ENCODE peak calls at places on chromosomes 4 and X, in eight cellular contexts. U is psoas muscle, L is GM13977, W is HFF-Myc, H is tibial artery, M is H9, Z is testis, T is kidney. X is an unnamed sample.

GRCh38 chr4:88697588-88698329 is at the start of gene NAP1L5:
- DNase-seq in Z (peak), U (peak), T (peak), L (peak), M (peak), W (no peak), H (peak), X (peak)

GRCh38 chr4:15395342-15395741 is 32.5 kb upstream of the C1QTNF7 start:
- DNase-seq in L (no peak), T (no peak), Z (no peak), U (no peak), H (no peak), W (no peak), M (no peak), X (no peak)

GRCh38 chrX:135345328-135345645 is 36.0 kb downstream of the ETDC start:
- DNase-seq in L (no peak), U (peak), T (no peak), W (no peak), H (peak), Z (peak), M (no peak), X (no peak)

GRCh38 chrX:45517090-45517973 is 316.7 kb upstream of the DIPK2B start:
- DNase-seq in U (no peak), T (no peak), W (no peak), Z (no peak), H (no peak), L (no peak), M (no peak), X (no peak)

GRCh38 chr4:142596121-142596520 is 250.0 kb downstream of the INPP4B start:
- DNase-seq in W (no peak), L (no peak), T (no peak), U (no peak), H (no peak), Z (no peak), M (no peak), X (no peak)

GRCh38 chrX:68820476-68821110 is 8.2 kb upstream of the EFNB1 start:
- DNase-seq in M (no peak), W (no peak), T (no peak), H (no peak), Z (no peak), U (no peak), L (no peak), X (no peak)

GRCh38 chrX:102930990-102931756 is 5.9 kb upstream of the RAB40AL start:
- DNase-seq in W (no peak), U (no peak), Z (no peak), H (no peak), T (no peak), M (no peak), L (no peak), X (no peak)

GRCh38 chr4:39732728-39733127 is 34.8 kb downstream of the UBE2K start:
- DNase-seq in W (peak), U (no peak), T (no peak), H (no peak), L (no peak), M (no peak), Z (no peak), X (no peak)

GRCh38 chr4:71691416-71692073 is 92.3 kb downstream of the GC start:
- DNase-seq in Z (no peak), L (no peak), M (no peak), T (no peak), H (no peak), U (no peak), W (no peak), X (no peak)

GRCh38 chr4:151703401-151703800 is 57.4 kb downstream of the GATB start:
- DNase-seq in U (no peak), L (no peak), T (no peak), H (no peak), Z (no peak), W (no peak), M (no peak), X (no peak)

GRCh38 chr4:147924604-147925412 is 192.9 kb downstream of the ARHGAP10 start:
- DNase-seq in Z (peak), U (no peak), T (no peak), H (no peak), M (peak), W (no peak), L (no peak), X (no peak)

GRCh38 chr4:90745176-90745575 is 618.0 kb downstream of the CCSER1 start:
- DNase-seq in M (no peak), H (no peak), W (no peak), T (no peak), U (no peak), Z (no peak), L (no peak), X (no peak)

GRCh38 chrX:112008724-112009123 is 73.9 kb downstream of the TRPC5 start:
- DNase-seq in H (no peak), L (no peak), W (no peak), Z (no peak), U (no peak), M (no peak), T (no peak), X (no peak)

GRCh38 chr4:105709081-105709450 is 482 bp downstream of the GSTCD start:
- DNase-seq in W (no peak), T (no peak), M (no peak), H (no peak), L (peak), U (no peak), Z (peak), X (peak)

GRCh38 chrX:22025751-22026150 is 6.4 kb upstream of the PHEX start:
- DNase-seq in W (no peak), M (no peak), Z (no peak), L (no peak), T (no peak), H (no peak), U (no peak), X (no peak)

GRCh38 chr4:75633846-75634245 is 3.5 kb upstream of the CDKL2 start:
- DNase-seq in H (no peak), W (no peak), L (no peak), Z (no peak), T (no peak), M (no peak), U (no peak), X (no peak)

DNA sequence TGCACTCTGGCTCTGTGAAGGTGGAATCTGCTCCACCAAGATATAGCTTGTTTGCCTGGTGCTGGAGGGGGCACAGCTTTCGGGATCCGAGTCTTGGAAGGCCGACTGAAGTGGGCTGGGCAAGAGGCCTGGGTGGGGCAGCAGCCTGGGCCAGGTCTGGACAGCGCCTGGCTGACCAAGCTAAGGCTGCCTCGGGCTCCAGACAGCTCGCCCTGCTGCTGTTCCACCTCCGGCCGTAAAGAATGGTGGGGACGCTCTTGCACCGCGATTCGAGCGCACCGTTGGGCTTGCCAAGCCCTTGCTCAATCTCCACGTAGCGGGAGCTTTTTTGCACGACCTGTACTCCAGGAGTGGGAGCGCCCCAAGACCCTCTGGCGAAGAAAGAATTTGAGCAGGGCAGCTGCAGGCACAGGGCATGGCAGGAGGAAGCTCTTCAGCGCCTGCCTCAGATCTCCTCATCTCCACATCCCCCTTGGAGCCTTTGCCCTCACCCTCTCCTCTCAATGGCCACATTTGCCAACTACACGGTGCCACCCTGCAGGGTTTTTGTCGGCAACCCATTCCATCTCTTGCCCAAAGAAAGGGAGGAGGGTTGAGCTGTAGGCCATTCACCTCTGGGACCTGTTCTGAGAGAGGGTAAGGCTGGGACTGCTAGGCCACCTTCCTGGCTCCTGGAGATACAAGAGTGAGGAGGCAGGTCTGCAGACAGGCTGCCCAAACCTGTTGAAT is 18.9 kb downstream of the CNGA2 start:
- DNase-seq in Z (peak), T (no peak), H (peak), M (peak), U (peak), L (peak), W (no peak), X (peak)
- TF ChIP-seq CTCF in Z (peak), T (peak), H (peak), M (peak), U (peak), L (peak), W (peak), X (peak)

DNA sequence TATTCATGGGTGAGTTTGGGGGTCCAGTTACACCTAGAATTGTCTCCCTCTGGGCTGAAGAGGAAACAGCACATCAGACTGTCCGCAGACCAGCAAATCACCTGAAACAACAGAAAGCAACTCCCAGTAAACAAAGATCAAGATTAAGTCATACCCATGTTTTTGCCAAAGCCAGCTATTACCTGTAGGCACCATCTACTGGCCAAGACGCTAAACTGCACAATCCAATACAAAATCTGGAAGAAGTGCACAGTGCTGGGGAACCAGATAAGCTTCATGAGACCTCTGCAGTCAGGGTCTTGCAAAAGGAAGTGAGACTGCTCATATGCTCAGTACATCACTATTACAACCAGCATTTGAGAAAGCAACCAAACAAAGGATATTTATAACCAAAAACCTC is 157.5 kb upstream of the ITM2A start:
- DNase-seq in L (peak), W (no peak), T (no peak), Z (no peak), M (no peak), U (no peak), H (no peak), X (no peak)
- TF ChIP-seq CTCF in L (peak), W (no peak), T (peak), Z (no peak), M (peak), U (no peak), H (no peak), X (peak)

GRCh38 chr4:22410645-22411247 is 105.1 kb downstream of the ADGRA3 start:
- DNase-seq in W (no peak), T (no peak), U (no peak), H (no peak), M (no peak), Z (no peak), L (peak), X (no peak)
- TF ChIP-seq CTCF in W (peak), T (peak), U (peak), H (peak), M (peak), Z (peak), L (peak), X (peak)

DNA sequence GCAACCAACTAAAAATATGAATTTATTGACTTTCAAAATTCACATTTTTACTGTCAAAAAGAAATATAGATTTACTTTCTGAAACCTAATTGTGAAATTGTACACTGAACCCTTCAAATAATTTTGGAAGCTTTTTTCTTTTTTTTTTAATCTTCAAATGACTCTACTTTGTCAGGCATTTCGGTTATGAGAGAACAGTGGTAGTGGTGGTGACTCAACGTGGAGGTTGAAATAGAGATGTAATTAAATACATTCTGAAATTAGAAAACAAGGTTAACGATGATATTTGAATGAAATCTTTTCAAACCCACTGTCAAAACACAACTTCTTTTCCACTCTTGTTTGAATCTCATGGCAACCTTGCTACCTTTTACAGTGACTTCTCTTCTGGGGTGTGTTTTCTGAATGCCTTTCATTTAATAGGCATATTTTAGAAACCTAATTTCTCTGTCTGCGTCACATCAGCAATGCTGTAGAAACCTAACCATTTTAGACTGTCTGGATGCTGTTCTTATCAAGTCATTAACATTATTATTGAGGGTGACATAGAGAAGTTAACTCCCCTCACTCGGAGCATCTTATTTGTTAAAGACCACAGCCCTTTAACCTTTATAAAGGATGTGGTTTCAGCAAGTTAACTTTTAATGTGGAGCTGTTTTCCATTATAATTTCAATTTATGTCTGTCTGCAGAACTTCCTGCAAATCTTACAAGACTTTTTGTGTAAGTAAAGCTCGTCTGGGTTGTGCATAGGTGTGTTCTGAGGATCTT is 136.8 kb downstream of the PCDH7 start:
- DNase-seq in Z (no peak), H (no peak), L (no peak), W (no peak), T (no peak), M (no peak), U (no peak), X (no peak)
- TF ChIP-seq CTCF in Z (no peak), H (no peak), L (no peak), W (no peak), T (no peak), M (no peak), U (no peak), X (no peak)

GRCh38 chrX:131703646-131704045 is 159.8 kb downstream of the OR13H1 start:
- DNase-seq in U (no peak), T (no peak), H (no peak), W (no peak), M (no peak), L (no peak), Z (no peak), X (no peak)

GRCh38 chrX:131709553-131709952 is 165.7 kb downstream of the OR13H1 start:
- DNase-seq in L (no peak), M (no peak), U (no peak), W (no peak), H (no peak), T (no peak), Z (no peak), X (no peak)

DNA sequence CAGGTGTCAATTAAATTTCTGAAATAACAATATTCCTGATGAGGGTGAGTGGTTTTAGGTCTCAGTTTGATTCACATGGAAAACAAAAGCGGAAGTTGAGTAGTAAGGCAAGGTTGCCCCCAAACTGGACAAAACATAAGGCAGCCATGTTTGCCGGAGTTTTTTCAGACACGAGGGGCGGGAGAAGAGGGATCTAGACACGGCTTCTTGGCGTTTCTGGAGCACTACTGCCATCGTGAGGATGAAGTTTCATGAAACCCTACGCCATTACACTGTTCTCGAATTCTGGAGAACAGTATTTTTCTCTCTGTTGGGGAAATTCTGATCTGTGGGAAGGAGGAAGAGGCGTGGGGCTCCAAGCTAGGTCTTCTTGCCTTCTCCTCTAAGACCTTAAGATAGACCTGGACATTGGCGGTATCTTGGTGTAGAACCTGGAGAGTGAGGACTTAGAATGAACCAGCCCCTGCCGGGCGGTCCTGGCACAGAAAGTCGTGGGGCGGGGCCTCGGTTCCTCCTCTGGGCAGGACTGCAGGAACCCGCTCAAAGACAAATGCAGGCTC is 160.3 kb downstream of the OR13H1 start:
- DNase-seq in L (peak), W (no peak), H (no peak), M (no peak), Z (peak), T (peak), U (peak), X (peak)
- TF ChIP-seq CTCF in L (peak), W (no peak), H (no peak), M (peak), Z (no peak), T (no peak), U (peak), X (peak)

X was measured in GM13976.